ENCODE peak calls at places on chromosome X, in ten cellular contexts. One of them, this sample, is unnamed.

GRCh38 chrX:138775501-138775900 is 64.0 kb upstream of the FGF13 start:
- DNase-seq in stomach: no peak
- DNase-seq in GM13976: peak; percentile 31
- DNase-seq in bronchial epithelial cell: peak; percentile 23
- DNase-seq in B cell: peak; percentile 5
- DNase-seq in glutamatergic neuron: no peak
- DNase-seq in Peyer's patch: no peak
- DNase-seq in astrocyte: peak; percentile 25
- DNase-seq in right lobe of liver: no peak
- DNase-seq in body of pancreas: no peak
- DNase-seq in this sample: no peak

GRCh38 chrX:2928127-2928582 is 984 bp downstream of the ARSD start:
- DNase-seq in B cell: peak; percentile 32
- DNase-seq in glutamatergic neuron: peak; percentile 65
- DNase-seq in astrocyte: peak; percentile 71
- DNase-seq in bronchial epithelial cell: no peak
- DNase-seq in GM13976: peak; percentile 22
- DNase-seq in Peyer's patch: no peak
- DNase-seq in body of pancreas: peak; percentile 49
- DNase-seq in stomach: peak; percentile 54
- DNase-seq in right lobe of liver: peak; percentile 84
- DNase-seq in this sample: peak; percentile 64

GRCh38 chrX:7346021-7346420 is 198.1 kb upstream of the PUDP start:
- DNase-seq in Peyer's patch: no peak
- DNase-seq in GM13976: no peak
- DNase-seq in stomach: no peak
- DNase-seq in bronchial epithelial cell: no peak
- DNase-seq in B cell: no peak
- DNase-seq in glutamatergic neuron: no peak
- DNase-seq in right lobe of liver: no peak
- DNase-seq in body of pancreas: no peak
- DNase-seq in astrocyte: peak; percentile 19
- DNase-seq in this sample: no peak

GRCh38 chrX:119622356-119623232 is 16.4 kb upstream of the NKRF start:
- DNase-seq in Peyer's patch: no peak
- DNase-seq in body of pancreas: peak; percentile 17
- DNase-seq in GM13976: no peak
- DNase-seq in right lobe of liver: no peak
- DNase-seq in glutamatergic neuron: no peak
- DNase-seq in bronchial epithelial cell: no peak
- DNase-seq in B cell: no peak
- DNase-seq in astrocyte: peak; percentile 64
- DNase-seq in stomach: peak; percentile 50
- DNase-seq in this sample: no peak

GRCh38 chrX:120334603-120335002 is 23.3 kb upstream of the TMEM255A start:
- DNase-seq in GM13976: no peak
- DNase-seq in glutamatergic neuron: no peak
- DNase-seq in right lobe of liver: no peak
- DNase-seq in bronchial epithelial cell: no peak
- DNase-seq in Peyer's patch: no peak
- DNase-seq in stomach: no peak
- DNase-seq in body of pancreas: no peak
- DNase-seq in astrocyte: no peak
- DNase-seq in B cell: no peak
- DNase-seq in this sample: no peak

GRCh38 chrX:48695925-48696300 is 621 bp upstream of the SUV39H1 start:
- DNase-seq in astrocyte: no peak
- DNase-seq in B cell: no peak
- DNase-seq in bronchial epithelial cell: no peak
- DNase-seq in Peyer's patch: no peak
- DNase-seq in glutamatergic neuron: peak; percentile 69
- DNase-seq in stomach: no peak
- DNase-seq in body of pancreas: no peak
- DNase-seq in right lobe of liver: no peak
- DNase-seq in GM13976: no peak
- DNase-seq in this sample: no peak

GRCh38 chrX:80430826-80431501 is 10.7 kb downstream of the TENT5D start:
- DNase-seq in glutamatergic neuron: no peak
- DNase-seq in astrocyte: no peak
- DNase-seq in GM13976: peak; percentile 0
- DNase-seq in stomach: no peak
- DNase-seq in bronchial epithelial cell: no peak
- DNase-seq in Peyer's patch: no peak
- DNase-seq in B cell: no peak
- DNase-seq in right lobe of liver: no peak
- DNase-seq in body of pancreas: no peak
- DNase-seq in this sample: no peak

GRCh38 chrX:16039834-16040233 is 83.5 kb upstream of the GRPR start:
- DNase-seq in B cell: no peak
- DNase-seq in right lobe of liver: no peak
- DNase-seq in body of pancreas: no peak
- DNase-seq in glutamatergic neuron: no peak
- DNase-seq in GM13976: no peak
- DNase-seq in Peyer's patch: no peak
- DNase-seq in stomach: no peak
- DNase-seq in astrocyte: no peak
- DNase-seq in bronchial epithelial cell: no peak
- DNase-seq in this sample: no peak

GRCh38 chrX:9114245-9114644 is 80.3 kb upstream of the FAM9B start:
- DNase-seq in astrocyte: no peak
- DNase-seq in Peyer's patch: no peak
- DNase-seq in bronchial epithelial cell: no peak
- DNase-seq in right lobe of liver: no peak
- DNase-seq in B cell: no peak
- DNase-seq in body of pancreas: no peak
- DNase-seq in stomach: no peak
- DNase-seq in glutamatergic neuron: no peak
- DNase-seq in GM13976: no peak
- DNase-seq in this sample: no peak

GRCh38 chrX:71619193-71619592 is 882 bp upstream of the CXCR3 start:
- DNase-seq in bronchial epithelial cell: no peak
- DNase-seq in GM13976: peak; percentile 34
- DNase-seq in stomach: no peak
- DNase-seq in glutamatergic neuron: no peak
- DNase-seq in B cell: peak; percentile 59
- DNase-seq in body of pancreas: no peak
- DNase-seq in Peyer's patch: no peak
- DNase-seq in astrocyte: peak; percentile 25
- DNase-seq in right lobe of liver: no peak
- DNase-seq in this sample: no peak

GRCh38 chrX:135557344-135557743 is 36.9 kb downstream of the INTS6L start:
- DNase-seq in stomach: no peak
- DNase-seq in astrocyte: no peak
- DNase-seq in body of pancreas: no peak
- DNase-seq in Peyer's patch: no peak
- DNase-seq in right lobe of liver: no peak
- DNase-seq in GM13976: no peak
- DNase-seq in bronchial epithelial cell: no peak
- DNase-seq in B cell: no peak
- DNase-seq in glutamatergic neuron: no peak
- DNase-seq in this sample: no peak

GRCh38 chrX:17744896-17745523 is 7.7 kb downstream of the SCML1 start:
- DNase-seq in stomach: no peak
- DNase-seq in right lobe of liver: no peak
- DNase-seq in glutamatergic neuron: no peak
- DNase-seq in bronchial epithelial cell: peak; percentile 14
- DNase-seq in B cell: no peak
- DNase-seq in GM13976: no peak
- DNase-seq in Peyer's patch: no peak
- DNase-seq in body of pancreas: no peak
- DNase-seq in astrocyte: no peak
- DNase-seq in this sample: no peak

GRCh38 chrX:75131973-75132627 is 24.0 kb downstream of the ABCB7 start:
- DNase-seq in stomach: no peak
- DNase-seq in Peyer's patch: no peak
- DNase-seq in astrocyte: no peak
- DNase-seq in GM13976: no peak
- DNase-seq in B cell: no peak
- DNase-seq in right lobe of liver: no peak
- DNase-seq in glutamatergic neuron: no peak
- DNase-seq in body of pancreas: no peak
- DNase-seq in bronchial epithelial cell: no peak
- DNase-seq in this sample: no peak

DNA sequence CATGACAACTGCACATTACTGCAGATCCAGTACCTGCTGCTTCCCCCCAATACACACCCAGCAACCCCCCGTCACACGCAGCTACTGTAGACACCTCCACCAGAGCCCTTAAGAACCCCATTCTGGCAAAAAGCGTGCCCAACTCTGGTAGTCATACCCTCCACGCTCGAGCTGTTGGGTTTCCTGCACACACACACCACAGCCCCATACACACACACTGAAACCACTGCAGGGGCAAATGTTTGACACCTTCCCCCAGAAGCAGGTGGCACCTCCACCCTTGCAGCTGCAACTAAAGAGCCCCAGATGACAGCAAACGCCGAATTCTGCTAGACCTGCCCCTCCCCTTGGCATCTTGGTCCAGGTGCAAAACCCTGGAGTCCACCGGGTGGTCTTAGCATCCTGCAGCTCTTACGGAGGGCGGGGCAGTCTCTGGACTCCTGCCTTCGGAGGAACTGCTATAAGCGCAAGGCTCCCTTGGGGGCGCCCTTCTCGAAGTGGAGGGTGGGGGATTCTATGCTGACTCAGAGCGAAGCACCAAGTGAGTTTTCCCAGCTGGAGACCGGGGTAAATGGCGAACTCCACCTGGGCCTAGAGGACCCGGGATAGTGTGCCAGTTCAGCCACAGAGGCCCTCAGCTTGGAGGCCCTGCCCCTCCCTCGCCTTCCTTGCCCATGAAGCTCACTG is 1.5 kb downstream of the FRMPD3 start:
- DNase-seq in astrocyte: no peak
- DNase-seq in B cell: peak; percentile 36
- DNase-seq in GM13976: peak; percentile 22
- DNase-seq in Peyer's patch: no peak
- DNase-seq in bronchial epithelial cell: no peak
- DNase-seq in body of pancreas: no peak
- DNase-seq in right lobe of liver: no peak
- DNase-seq in stomach: no peak
- DNase-seq in glutamatergic neuron: peak; percentile 78
- DNase-seq in this sample: no peak
- TF ChIP-seq CTCF in astrocyte: no peak
- TF ChIP-seq CTCF in B cell: peak; percentile 23
- TF ChIP-seq CTCF in GM13976: no peak
- TF ChIP-seq CTCF in Peyer's patch: no peak
- TF ChIP-seq CTCF in bronchial epithelial cell: no peak
- TF ChIP-seq CTCF in body of pancreas: no peak
- TF ChIP-seq CTCF in right lobe of liver: no peak
- TF ChIP-seq CTCF in stomach: no peak
- TF ChIP-seq CTCF in glutamatergic neuron: peak; percentile 28
- TF ChIP-seq CTCF in this sample: no peak

DNA sequence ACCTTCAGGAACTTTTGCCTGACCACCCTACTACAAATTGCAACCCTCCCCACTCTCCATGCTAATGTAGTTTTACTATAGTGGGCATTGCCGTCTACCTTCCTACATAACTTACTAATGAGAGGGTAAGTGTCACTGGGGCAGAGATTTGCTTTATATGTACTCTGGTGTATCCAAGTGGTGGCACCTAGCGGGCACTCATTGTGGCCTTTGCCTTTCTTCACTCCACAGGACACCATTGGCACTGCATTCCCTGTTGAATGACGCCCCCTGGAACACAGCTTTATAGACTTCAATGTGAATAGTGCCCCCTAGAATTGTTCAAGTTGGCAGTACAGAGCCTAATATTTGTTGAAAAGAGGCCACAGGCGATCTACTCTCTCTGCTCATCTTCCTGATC is 215.8 kb downstream of the MID1IP1 start:
- DNase-seq in B cell: no peak
- DNase-seq in right lobe of liver: no peak
- DNase-seq in body of pancreas: peak; percentile 56
- DNase-seq in GM13976: no peak
- DNase-seq in astrocyte: no peak
- DNase-seq in bronchial epithelial cell: no peak
- DNase-seq in Peyer's patch: no peak
- DNase-seq in glutamatergic neuron: no peak
- DNase-seq in stomach: no peak
- DNase-seq in this sample: no peak
- TF ChIP-seq CTCF in B cell: no peak
- TF ChIP-seq CTCF in right lobe of liver: peak; percentile 30
- TF ChIP-seq CTCF in body of pancreas: peak; percentile 48
- TF ChIP-seq CTCF in GM13976: no peak
- TF ChIP-seq CTCF in astrocyte: no peak
- TF ChIP-seq CTCF in bronchial epithelial cell: no peak
- TF ChIP-seq CTCF in Peyer's patch: no peak
- TF ChIP-seq CTCF in glutamatergic neuron: no peak
- TF ChIP-seq CTCF in stomach: peak; percentile 26
- TF ChIP-seq CTCF in this sample: no peak

GRCh38 chrX:36973575-36973974 is 34.6 kb upstream of the FAM47C start:
- DNase-seq in right lobe of liver: no peak
- DNase-seq in astrocyte: no peak
- DNase-seq in body of pancreas: no peak
- DNase-seq in stomach: no peak
- DNase-seq in B cell: no peak
- DNase-seq in Peyer's patch: no peak
- DNase-seq in bronchial epithelial cell: no peak
- DNase-seq in glutamatergic neuron: no peak
- DNase-seq in GM13976: no peak
- DNase-seq in this sample: no peak
- TF ChIP-seq CTCF in right lobe of liver: no peak
- TF ChIP-seq CTCF in astrocyte: no peak
- TF ChIP-seq CTCF in body of pancreas: no peak
- TF ChIP-seq CTCF in stomach: no peak
- TF ChIP-seq CTCF in B cell: no peak
- TF ChIP-seq CTCF in Peyer's patch: no peak
- TF ChIP-seq CTCF in bronchial epithelial cell: no peak
- TF ChIP-seq CTCF in glutamatergic neuron: no peak
- TF ChIP-seq CTCF in GM13976: no peak
- TF ChIP-seq CTCF in this sample: no peak

GRCh38 chrX:11103751-11104150 is 7.4 kb upstream of the HCCS start:
- DNase-seq in bronchial epithelial cell: peak; percentile 13
- DNase-seq in B cell: no peak
- DNase-seq in body of pancreas: no peak
- DNase-seq in stomach: no peak
- DNase-seq in right lobe of liver: no peak
- DNase-seq in Peyer's patch: no peak
- DNase-seq in glutamatergic neuron: no peak
- DNase-seq in GM13976: no peak
- DNase-seq in astrocyte: no peak
- DNase-seq in this sample: no peak

GRCh38 chrX:11103006-11103405 is 8.1 kb upstream of the HCCS start:
- DNase-seq in bronchial epithelial cell: no peak
- DNase-seq in body of pancreas: no peak
- DNase-seq in GM13976: no peak
- DNase-seq in glutamatergic neuron: no peak
- DNase-seq in stomach: no peak
- DNase-seq in astrocyte: no peak
- DNase-seq in right lobe of liver: no peak
- DNase-seq in B cell: no peak
- DNase-seq in Peyer's patch: no peak
- DNase-seq in this sample: no peak

GRCh38 chrX:11099465-11099864 is 11.7 kb upstream of the HCCS start:
- DNase-seq in Peyer's patch: no peak
- DNase-seq in bronchial epithelial cell: no peak
- DNase-seq in astrocyte: no peak
- DNase-seq in right lobe of liver: no peak
- DNase-seq in B cell: no peak
- DNase-seq in body of pancreas: no peak
- DNase-seq in glutamatergic neuron: no peak
- DNase-seq in stomach: no peak
- DNase-seq in GM13976: no peak
- DNase-seq in this sample: no peak

GRCh38 chrX:11097920-11098319 is 13.2 kb upstream of the HCCS start:
- DNase-seq in bronchial epithelial cell: no peak
- DNase-seq in stomach: no peak
- DNase-seq in glutamatergic neuron: no peak
- DNase-seq in Peyer's patch: no peak
- DNase-seq in GM13976: no peak
- DNase-seq in B cell: no peak
- DNase-seq in body of pancreas: no peak
- DNase-seq in astrocyte: no peak
- DNase-seq in right lobe of liver: no peak
- DNase-seq in this sample: no peak

GRCh38 chrX:11100281-11101035 is 10.7 kb upstream of the HCCS start:
- DNase-seq in B cell: no peak
- DNase-seq in bronchial epithelial cell: peak; percentile 66
- DNase-seq in astrocyte: peak; percentile 68
- DNase-seq in body of pancreas: peak; percentile 3
- DNase-seq in GM13976: no peak
- DNase-seq in right lobe of liver: no peak
- DNase-seq in stomach: peak; percentile 34
- DNase-seq in Peyer's patch: no peak
- DNase-seq in glutamatergic neuron: peak; percentile 15
- DNase-seq in this sample: no peak
- TF ChIP-seq CTCF in B cell: no peak
- TF ChIP-seq CTCF in bronchial epithelial cell: peak; percentile 34
- TF ChIP-seq CTCF in astrocyte: peak; percentile 55
- TF ChIP-seq CTCF in body of pancreas: peak; percentile 47
- TF ChIP-seq CTCF in GM13976: no peak
- TF ChIP-seq CTCF in right lobe of liver: peak; percentile 43
- TF ChIP-seq CTCF in stomach: peak; percentile 55
- TF ChIP-seq CTCF in Peyer's patch: no peak
- TF ChIP-seq CTCF in glutamatergic neuron: no peak
- TF ChIP-seq CTCF in this sample: no peak